ENCODE peak calls at places on chromosomes 1 and 21, in seven cellular contexts. A is upper lobe of right lung; B is transverse colon; G is heart right ventricle; Z is CD8-positive, alpha-beta memory T cell; O is Peyer's patch; Q is SK-N-SH. L is an unnamed sample. For H3K4me1, the result is how much of the 10 kb centered on the place peaks cover.

GRCh38 chr1:203084588-203085527 is 954 bp downstream of the MYOG start:
- DNase-seq in B (no peak), Q (no peak), G (no peak), Z (no peak), O (no peak), A (no peak), L (no peak)

GRCh38 chr21:28334407-28334806 is 658.3 kb downstream of the LTN1 start:
- DNase-seq in Z (no peak), O (no peak), A (no peak), Q (no peak), G (no peak), B (no peak), L (no peak)

GRCh38 chr1:28449904-28450303 is 55.9 kb upstream of the RCC1 start:
- DNase-seq in O (no peak), A (no peak), Z (no peak), Q (peak), G (no peak), B (no peak), L (no peak)

GRCh38 chr1:215273838-215274516 is 191.4 kb downstream of the KCNK2 start:
- DNase-seq in G (no peak), A (no peak), B (no peak), Q (no peak), Z (no peak), O (no peak), L (no peak)

GRCh38 chr1:182304218-182305016 is 87.2 kb downstream of the GLUL start:
- DNase-seq in Z (no peak), A (no peak), G (no peak), Q (no peak), O (no peak), B (no peak), L (no peak)

GRCh38 chr1:236168716-236169429 is 26.5 kb downstream of the GPR137B start:
- DNase-seq in B (no peak), A (peak), O (peak), G (peak), Q (no peak), Z (no peak), L (peak)

GRCh38 chr1:18908911-18909771 is 6.8 kb upstream of the ALDH4A1 start:
- DNase-seq in O (no peak), B (no peak), Z (no peak), A (no peak), Q (no peak), G (no peak), L (no peak)

GRCh38 chr1:185008746-185009360 is 34.5 kb upstream of the NIBAN1 start:
- DNase-seq in Q (peak), G (no peak), B (no peak), Z (no peak), A (no peak), O (no peak), L (no peak)

GRCh38 chr1:19405761-19406481 is 79.4 kb downstream of the CAPZB start:
- DNase-seq in A (no peak), Q (peak), G (no peak), B (no peak), O (no peak), Z (no peak), L (no peak)

GRCh38 chr1:119702384-119702783 is 9.3 kb upstream of the PHGDH start:
- DNase-seq in A (no peak), B (no peak), Q (no peak), G (no peak), O (no peak), Z (no peak), L (no peak)

GRCh38 chr1:42682739-42683529 is 716 bp downstream of the YBX1 start:
- DNase-seq in G (peak), Z (peak), O (peak), Q (peak), A (peak), B (peak), L (peak)

GRCh38 chr1:159705911-159706270 is 8.5 kb downstream of the CRP start:
- DNase-seq in Q (no peak), O (no peak), B (no peak), G (no peak), Z (no peak), A (no peak), L (no peak)

GRCh38 chr1:67700692-67701410 is 15.8 kb downstream of the GADD45A start:
- DNase-seq in Z (no peak), B (no peak), G (no peak), A (no peak), Q (peak), O (no peak), L (no peak)

GRCh38 chr1:20429296-20429695 is 56.7 kb downstream of the CAMK2N1 start:
- DNase-seq in A (no peak), Z (no peak), O (no peak), G (no peak), Q (no peak), B (no peak), L (no peak)

GRCh38 chr1:151613275-151613867 is 1.5 kb downstream of the SNX27 start:
- DNase-seq in Z (no peak), Q (peak), A (no peak), B (no peak), G (no peak), O (no peak), L (no peak)

GRCh38 chr1:57597036-57597435 is 173.2 kb upstream of the DAB1 start:
- DNase-seq in B (no peak), O (no peak), G (no peak), A (no peak), Z (no peak), Q (no peak), L (no peak)

GRCh38 chr1:29415156-29415830 is 179.0 kb downstream of the PTPRU start:
- DNase-seq in B (no peak), Q (peak), A (no peak), Z (no peak), O (no peak), G (no peak), L (no peak)

GRCh38 chr1:121587777-121588176 is 403.0 kb downstream of the SRGAP2C start:
- DNase-seq in Z (no peak), A (no peak), O (no peak), Q (no peak), G (no peak), B (no peak), L (no peak)

GRCh38 chr1:204915856-204916485 is 45.3 kb downstream of the NFASC start:
- DNase-seq in G (no peak), O (no peak), Z (no peak), A (no peak), B (peak), Q (no peak), L (no peak)

GRCh38 chr1:240649733-240650700 is 38.1 kb upstream of the GREM2 start:
- DNase-seq in Z (no peak), O (no peak), G (no peak), Q (no peak), B (no peak), A (no peak), L (no peak)

GRCh38 chr1:86523670-86524354 is 23.1 kb upstream of the CLCA4 start:
- DNase-seq in G (no peak), Z (no peak), A (no peak), B (no peak), O (no peak), Q (no peak), L (no peak)

GRCh38 chr1:7550261-7550850 is 220.7 kb upstream of the VAMP3 start:
- DNase-seq in Q (no peak), G (no peak), O (peak), Z (no peak), A (peak), B (peak), L (no peak)

GRCh38 chr1:84582802-84583587 is 8.8 kb upstream of the CTBS start:
- DNase-seq in B (no peak), Z (no peak), O (no peak), G (no peak), Q (peak), A (no peak), L (no peak)

GRCh38 chr1:232620356-232620841 is 9.5 kb downstream of the SIPA1L2 start:
- DNase-seq in A (no peak), O (no peak), Z (no peak), Q (peak), G (no peak), B (peak), L (peak)

GRCh38 chr1:116902718-116903390 is 6.9 kb upstream of the PTGFRN start:
- DNase-seq in B (no peak), Q (no peak), A (no peak), O (no peak), Z (no peak), G (no peak), L (no peak)

GRCh38 chr1:147612366-147612765 is 58.0 kb downstream of the ACP6 start:
- DNase-seq in B (no peak), G (no peak), A (no peak), Q (no peak), O (no peak), Z (no peak), L (no peak)

GRCh38 chr1:224042557-224043118 is 71.3 kb upstream of the FBXO28 start:
- DNase-seq in Z (no peak), B (no peak), Q (no peak), O (no peak), G (no peak), A (no peak), L (no peak)

GRCh38 chr1:118863688-118864087 is 124.5 kb downstream of the TBX15 start:
- DNase-seq in Q (no peak), O (no peak), B (no peak), A (no peak), Z (no peak), G (no peak), L (no peak)

GRCh38 chr1:205275133-205275532 is 46.4 kb downstream of the NUAK2 start:
- DNase-seq in A (peak), O (peak), G (no peak), Q (no peak), B (peak), Z (peak), L (no peak)

GRCh38 chr1:243482237-243483022 is 226.6 kb downstream of the SDCCAG8 start:
- DNase-seq in Z (no peak), Q (peak), A (no peak), G (no peak), O (no peak), B (no peak), L (no peak)

GRCh38 chr1:53061123-53061858 is 722 bp upstream of the PODN start:
- DNase-seq in Z (no peak), O (peak), G (peak), Q (no peak), B (no peak), A (peak), L (peak)

GRCh38 chr1:84698718-84699117 is 8.5 kb upstream of the SSX2IP start:
- DNase-seq in A (no peak), O (no peak), Z (no peak), B (no peak), Q (no peak), G (no peak), L (no peak)

GRCh38 chr1:52554267-52554640 is 1.4 kb upstream of the TUT4 start:
- DNase-seq in B (no peak), Z (no peak), Q (no peak), A (no peak), O (no peak), G (no peak), L (no peak)

GRCh38 chr1:50419192-50419906 is 3.9 kb downstream of the DMRTA2 start:
- DNase-seq in Q (peak), Z (no peak), G (no peak), O (peak), A (no peak), B (no peak), L (no peak)

GRCh38 chr1:10419351-10419750 is 10.9 kb upstream of the CENPS start:
- DNase-seq in O (no peak), Z (no peak), Q (no peak), A (no peak), B (no peak), G (no peak), L (no peak)
- H3K4me1 ChIP-seq in O (under half), Z (under half), Q (under half), A (under half), B (under half), G (under half), L (under half)

GRCh38 chr21:25689226-25689625 is 45.5 kb downstream of the ATP5PF start:
- DNase-seq in A (no peak), O (no peak), Q (no peak), G (no peak), B (no peak), Z (no peak), L (no peak)

GRCh38 chr21:25682382-25682781 is 43.3 kb downstream of the JAM2 start:
- DNase-seq in Z (no peak), B (no peak), A (no peak), Q (no peak), O (no peak), G (no peak), L (no peak)

GRCh38 chr21:25688284-25689035 is 46.2 kb downstream of the ATP5PF start:
- DNase-seq in B (no peak), Z (no peak), A (no peak), Q (no peak), G (no peak), O (no peak), L (no peak)

GRCh38 chr21:25691931-25692330 is 42.8 kb downstream of the ATP5PF start:
- DNase-seq in Q (no peak), A (no peak), Z (no peak), G (no peak), B (no peak), O (no peak), L (no peak)

GRCh38 chr21:25687787-25688186 is 46.9 kb downstream of the ATP5PF start:
- DNase-seq in B (no peak), Z (no peak), Q (no peak), A (no peak), G (no peak), O (no peak), L (no peak)
- H3K27ac ChIP-seq in B (peak), Z (no peak), Q (no peak), A (peak), G (peak), O (peak), L (no peak)

GRCh38 chr1:11805454-11806306 is at the start of the genes CLCN6 and MTHFR:
- DNase-seq in Z (peak), B (peak), A (peak), Q (peak), O (peak), G (peak), L (peak)

GRCh38 chr1:11806307-11806936 is 431 bp downstream of the CLCN6 start:
- DNase-seq in Q (no peak), Z (no peak), A (no peak), O (no peak), B (no peak), G (no peak), L (peak)

GRCh38 chr1:11802973-11803885 is 2.5 kb downstream of the MTHFR start:
- DNase-seq in B (peak), O (peak), Q (peak), A (peak), Z (peak), G (peak), L (peak)

GRCh38 chr1:11804666-11805453 is 904 bp downstream of the MTHFR start:
- DNase-seq in B (peak), O (no peak), Q (peak), Z (peak), A (peak), G (no peak), L (peak)

GRCh38 chr1:11807087-11807486 is 1.1 kb downstream of the CLCN6 start:
- DNase-seq in G (no peak), Q (no peak), A (peak), B (no peak), Z (no peak), O (no peak), L (no peak)
- H3K4me1 ChIP-seq in G (half or more), Q (under half), A (under half), B (under half), Z (under half), O (under half), L (half or more)

DNA sequence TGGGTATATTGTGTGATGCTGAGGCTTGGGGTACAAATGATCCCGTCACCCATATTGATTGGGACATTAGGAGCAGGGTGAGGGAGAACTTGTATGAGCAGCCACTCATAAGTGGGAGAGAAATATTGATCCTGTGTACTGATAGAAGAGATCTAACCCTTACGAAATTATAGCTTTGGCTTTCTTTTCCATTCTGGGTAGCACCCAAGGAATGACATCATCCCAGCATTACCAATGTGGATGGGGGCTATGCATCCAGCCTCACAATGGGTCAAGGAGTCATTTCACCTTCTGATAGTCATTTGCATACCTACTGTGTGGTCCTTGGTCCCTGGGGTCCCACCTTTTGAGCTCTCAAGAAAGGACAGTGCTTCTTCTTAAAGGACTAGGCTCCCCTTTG is 1.9 kb upstream of the NAV1 start:
- DNase-seq in Z (no peak), A (no peak), B (no peak), G (no peak), Q (no peak), O (no peak), L (no peak)
- H3K27ac ChIP-seq in Z (no peak), A (no peak), B (peak), G (peak), Q (peak), O (peak), L (peak)

GRCh38 chr1:230130172-230130944 is 63.3 kb downstream of the GALNT2 start:
- DNase-seq in A (no peak), O (no peak), G (no peak), B (no peak), Q (no peak), Z (no peak), L (no peak)
- H3K4me1 ChIP-seq in A (under half), O (under half), G (under half), B (under half), Q (under half), Z (under half), L (under half)

DNA sequence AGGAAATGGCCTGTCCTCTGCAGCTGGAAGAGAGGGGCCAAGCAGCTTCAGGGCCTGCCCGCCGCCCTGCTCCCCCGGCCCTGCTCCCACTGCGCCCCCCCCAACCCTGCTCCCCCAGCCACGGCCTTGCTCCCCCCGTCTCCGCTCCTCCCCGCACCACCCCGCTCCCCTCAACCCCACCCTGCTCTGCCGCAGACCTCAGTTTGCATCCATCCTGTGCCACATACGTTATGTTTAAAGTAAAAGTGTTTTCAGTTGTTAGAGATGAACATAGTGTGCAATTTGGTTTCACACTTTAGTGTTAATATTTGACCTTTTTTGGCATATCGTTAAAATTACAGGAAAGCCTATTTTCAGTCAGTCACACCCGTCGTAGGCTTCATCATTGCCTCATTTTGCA is 34.1 kb upstream of the DIP2A start:
- DNase-seq in G (no peak), Q (no peak), A (no peak), Z (peak), O (no peak), B (no peak), L (no peak)
- H3K27ac ChIP-seq in G (peak), Q (no peak), A (peak), Z (peak), O (peak), B (no peak), L (no peak)